ENCODE peak calls at places on chromosomes 5 and 9, in four cellular contexts. U is sigmoid colon, K is trophoblast cell, D is MM.1S. S is an unnamed sample.

GRCh38 chr9:134212809-134213507 is 48.6 kb upstream of the RNU6ATAC start:
- DNase-seq in U (peak; percentile 21), K (no peak), D (no peak), S (no peak)

GRCh38 chr9:111799506-111799905 is 4.8 kb upstream of the SHOC1 start:
- DNase-seq in U (no peak), K (no peak), D (no peak), S (no peak)

GRCh38 chr5:2134543-2135299 is 252.0 kb upstream of the IRX4 start:
- DNase-seq in U (no peak), K (no peak), D (no peak), S (no peak)

GRCh38 chr5:52661903-52662302 is 125.8 kb upstream of the ITGA1 start:
- DNase-seq in U (no peak), K (no peak), D (no peak), S (no peak)

GRCh38 chr9:89655990-89656657 is 51.3 kb downstream of the GADD45G start:
- DNase-seq in U (peak; percentile 72), K (no peak), D (no peak), S (no peak)

GRCh38 chr9:83977196-83977595 is 2.8 kb downstream of the HNRNPK start:
- DNase-seq in U (no peak), K (no peak), D (no peak), S (no peak)

GRCh38 chr9:81791076-81791475 is 101.7 kb upstream of the TLE1 start:
- DNase-seq in U (no peak), K (no peak), D (no peak), S (no peak)

GRCh38 chr9:138023394-138024124 is 146.0 kb downstream of the CACNA1B start:
- DNase-seq in U (peak; percentile 34), K (no peak), D (no peak), S (no peak)

GRCh38 chr5:59193616-59194319 is 610.9 kb downstream of the RAB3C start:
- DNase-seq in U (peak; percentile 84), K (peak; percentile 95), D (no peak), S (no peak)

GRCh38 chr5:110251366-110251765 is 475.1 kb downstream of the TMEM232 start:
- DNase-seq in U (no peak), K (no peak), D (no peak), S (no peak)

GRCh38 chr5:174919351-174919750 is 195.0 kb downstream of the MSX2 start:
- DNase-seq in U (no peak), K (no peak), D (no peak), S (no peak)

GRCh38 chr9:75239176-75239575 is 150.9 kb downstream of the OSTF1 start:
- DNase-seq in U (no peak), K (peak; percentile 74), D (no peak), S (no peak)

GRCh38 chr5:167208911-167209310 is 1082.5 kb upstream of the WWC1 start:
- DNase-seq in U (no peak), K (no peak), D (no peak), S (no peak)

GRCh38 chr9:98687911-98688310 is 20.8 kb downstream of the GABBR2 start:
- DNase-seq in U (no peak), K (peak; percentile 52), D (no peak), S (no peak)

GRCh38 chr9:116213673-116214047 is 60.1 kb downstream of the PAPPA start:
- DNase-seq in U (no peak), K (no peak), D (no peak), S (no peak)

GRCh38 chr5:42641321-42642005 is 115.2 kb upstream of the CCDC152 start:
- DNase-seq in U (no peak), K (peak; percentile 75), D (no peak), S (no peak)

GRCh38 chr5:164335837-164336236 is 830.4 kb downstream of the MAT2B start:
- DNase-seq in U (no peak), K (peak; percentile 76), D (no peak), S (no peak)

GRCh38 chr9:37550781-37551180 is 25.4 kb downstream of the FBXO10 start:
- DNase-seq in U (no peak), K (no peak), D (no peak), S (no peak)

GRCh38 chr9:30039712-30040111 is 2344.7 kb upstream of the ACO1 start:
- DNase-seq in U (no peak), K (no peak), D (no peak), S (no peak)

GRCh38 chr5:41252036-41252435 is 38.7 kb upstream of the C6 start:
- DNase-seq in U (no peak), K (no peak), D (no peak), S (no peak)

GRCh38 chr9:35538361-35539234 is 48.7 kb downstream of the RUSC2 start:
- DNase-seq in U (peak; percentile 93), K (peak; percentile 77), D (no peak), S (no peak)

GRCh38 chr5:138230981-138231589 is 18.0 kb upstream of the CDC23 start:
- DNase-seq in U (no peak), K (peak; percentile 44), D (no peak), S (no peak)

GRCh38 chr9:124960409-124960752 is 19.5 kb upstream of the GOLGA1 start:
- DNase-seq in U (no peak), K (peak; percentile 52), D (no peak), S (no peak)

GRCh38 chr5:66344544-66344943 is 200.4 kb downstream of the SREK1 start:
- DNase-seq in U (no peak), K (no peak), D (no peak), S (no peak)

GRCh38 chr5:133293953-133294352 is 242.1 kb downstream of the HSPA4 start:
- DNase-seq in U (no peak), K (no peak), D (peak; percentile 5), S (no peak)

GRCh38 chr9:125106285-125106893 is 36.9 kb downstream of the SCAI start:
- DNase-seq in U (no peak), K (no peak), D (no peak), S (no peak)

S was measured in effector memory CD4-positive, alpha-beta T cell.